ENCODE peak calls at places on chromosomes 16 and 17, in ten cellular contexts. One of them, this sample, is unnamed.

GRCh38 chr17:76872221-76872873 is 4.1 kb downstream of the MGAT5B start:
- DNase-seq in omental fat pad: no peak
- DNase-seq in NCI-H460: peak
- DNase-seq in fibroblast of the conjunctiva: peak
- DNase-seq in activated naive CD4-positive, alpha-beta T cell treated with Interleukin-2 at 50 U/mL for 16 hours: no peak
- DNase-seq in tibial nerve: no peak
- DNase-seq in AG09319: peak
- DNase-seq in activated T-cell treated with anti-CD3 and anti-CD28 coated beads, Interleukin-2, amount 50 U/mL, for 72 hours: peak
- DNase-seq in HTR-8/SVneo: peak
- DNase-seq in Right ventricle myocardium superior: no peak
- DNase-seq in this sample: peak

GRCh38 chr16:370980-371728 is 816 bp upstream of the MRPL28 start:
- DNase-seq in NCI-H460: no peak
- DNase-seq in activated T-cell treated with anti-CD3 and anti-CD28 coated beads, Interleukin-2, amount 50 U/mL, for 72 hours: no peak
- DNase-seq in omental fat pad: no peak
- DNase-seq in activated naive CD4-positive, alpha-beta T cell treated with Interleukin-2 at 50 U/mL for 16 hours: no peak
- DNase-seq in tibial nerve: no peak
- DNase-seq in AG09319: no peak
- DNase-seq in Right ventricle myocardium superior: peak
- DNase-seq in fibroblast of the conjunctiva: no peak
- DNase-seq in HTR-8/SVneo: no peak
- DNase-seq in this sample: no peak

GRCh38 chr16:83717814-83718213 is 90.0 kb upstream of the HSBP1 start:
- DNase-seq in AG09319: peak
- DNase-seq in activated T-cell treated with anti-CD3 and anti-CD28 coated beads, Interleukin-2, amount 50 U/mL, for 72 hours: no peak
- DNase-seq in omental fat pad: no peak
- DNase-seq in fibroblast of the conjunctiva: no peak
- DNase-seq in Right ventricle myocardium superior: no peak
- DNase-seq in tibial nerve: no peak
- DNase-seq in NCI-H460: no peak
- DNase-seq in activated naive CD4-positive, alpha-beta T cell treated with Interleukin-2 at 50 U/mL for 16 hours: no peak
- DNase-seq in HTR-8/SVneo: peak
- DNase-seq in this sample: no peak

GRCh38 chr16:2023098-2023925 is 3.4 kb upstream of the NHERF2 start:
- DNase-seq in AG09319: peak
- DNase-seq in activated T-cell treated with anti-CD3 and anti-CD28 coated beads, Interleukin-2, amount 50 U/mL, for 72 hours: peak
- DNase-seq in NCI-H460: peak
- DNase-seq in fibroblast of the conjunctiva: peak
- DNase-seq in omental fat pad: peak
- DNase-seq in tibial nerve: peak
- DNase-seq in HTR-8/SVneo: peak
- DNase-seq in Right ventricle myocardium superior: peak
- DNase-seq in activated naive CD4-positive, alpha-beta T cell treated with Interleukin-2 at 50 U/mL for 16 hours: peak
- DNase-seq in this sample: no peak

GRCh38 chr16:88541831-88542230 is 28.4 kb upstream of the ZC3H18 start:
- DNase-seq in omental fat pad: no peak
- DNase-seq in activated naive CD4-positive, alpha-beta T cell treated with Interleukin-2 at 50 U/mL for 16 hours: no peak
- DNase-seq in activated T-cell treated with anti-CD3 and anti-CD28 coated beads, Interleukin-2, amount 50 U/mL, for 72 hours: no peak
- DNase-seq in NCI-H460: no peak
- DNase-seq in AG09319: no peak
- DNase-seq in Right ventricle myocardium superior: no peak
- DNase-seq in HTR-8/SVneo: no peak
- DNase-seq in tibial nerve: no peak
- DNase-seq in fibroblast of the conjunctiva: no peak
- DNase-seq in this sample: no peak

GRCh38 chr16:20803192-20803560 is 3.1 kb downstream of the ERI2 start:
- DNase-seq in Right ventricle myocardium superior: no peak
- DNase-seq in activated naive CD4-positive, alpha-beta T cell treated with Interleukin-2 at 50 U/mL for 16 hours: no peak
- DNase-seq in fibroblast of the conjunctiva: no peak
- DNase-seq in NCI-H460: no peak
- DNase-seq in AG09319: no peak
- DNase-seq in activated T-cell treated with anti-CD3 and anti-CD28 coated beads, Interleukin-2, amount 50 U/mL, for 72 hours: no peak
- DNase-seq in omental fat pad: no peak
- DNase-seq in tibial nerve: no peak
- DNase-seq in HTR-8/SVneo: no peak
- DNase-seq in this sample: no peak

GRCh38 chr16:80260906-80261311 is 279.9 kb upstream of the DYNLRB2 start:
- DNase-seq in Right ventricle myocardium superior: no peak
- DNase-seq in activated naive CD4-positive, alpha-beta T cell treated with Interleukin-2 at 50 U/mL for 16 hours: no peak
- DNase-seq in omental fat pad: no peak
- DNase-seq in HTR-8/SVneo: no peak
- DNase-seq in AG09319: no peak
- DNase-seq in NCI-H460: no peak
- DNase-seq in tibial nerve: no peak
- DNase-seq in activated T-cell treated with anti-CD3 and anti-CD28 coated beads, Interleukin-2, amount 50 U/mL, for 72 hours: no peak
- DNase-seq in fibroblast of the conjunctiva: no peak
- DNase-seq in this sample: no peak

GRCh38 chr16:68264128-68265077 is at the start of gene SLC7A6:
- DNase-seq in tibial nerve: peak
- DNase-seq in HTR-8/SVneo: peak
- DNase-seq in fibroblast of the conjunctiva: no peak
- DNase-seq in activated naive CD4-positive, alpha-beta T cell treated with Interleukin-2 at 50 U/mL for 16 hours: peak
- DNase-seq in activated T-cell treated with anti-CD3 and anti-CD28 coated beads, Interleukin-2, amount 50 U/mL, for 72 hours: peak
- DNase-seq in NCI-H460: peak
- DNase-seq in AG09319: no peak
- DNase-seq in Right ventricle myocardium superior: peak
- DNase-seq in omental fat pad: peak
- DNase-seq in this sample: no peak

GRCh38 chr16:68230956-68231355 is 5.0 kb downstream of the ESRP2 start:
- DNase-seq in NCI-H460: no peak
- DNase-seq in AG09319: no peak
- DNase-seq in HTR-8/SVneo: no peak
- DNase-seq in activated T-cell treated with anti-CD3 and anti-CD28 coated beads, Interleukin-2, amount 50 U/mL, for 72 hours: no peak
- DNase-seq in tibial nerve: no peak
- DNase-seq in Right ventricle myocardium superior: no peak
- DNase-seq in activated naive CD4-positive, alpha-beta T cell treated with Interleukin-2 at 50 U/mL for 16 hours: no peak
- DNase-seq in omental fat pad: no peak
- DNase-seq in fibroblast of the conjunctiva: no peak
- DNase-seq in this sample: no peak

GRCh38 chr17:43634681-43635125 is 27.0 kb downstream of the MEOX1 start:
- DNase-seq in fibroblast of the conjunctiva: no peak
- DNase-seq in NCI-H460: no peak
- DNase-seq in AG09319: no peak
- DNase-seq in omental fat pad: no peak
- DNase-seq in activated T-cell treated with anti-CD3 and anti-CD28 coated beads, Interleukin-2, amount 50 U/mL, for 72 hours: no peak
- DNase-seq in tibial nerve: no peak
- DNase-seq in activated naive CD4-positive, alpha-beta T cell treated with Interleukin-2 at 50 U/mL for 16 hours: no peak
- DNase-seq in HTR-8/SVneo: no peak
- DNase-seq in Right ventricle myocardium superior: peak
- DNase-seq in this sample: no peak

GRCh38 chr17:66954632-66955031 is 9.9 kb upstream of the CACNG4 start:
- DNase-seq in omental fat pad: no peak
- DNase-seq in AG09319: no peak
- DNase-seq in HTR-8/SVneo: no peak
- DNase-seq in tibial nerve: no peak
- DNase-seq in activated naive CD4-positive, alpha-beta T cell treated with Interleukin-2 at 50 U/mL for 16 hours: no peak
- DNase-seq in activated T-cell treated with anti-CD3 and anti-CD28 coated beads, Interleukin-2, amount 50 U/mL, for 72 hours: no peak
- DNase-seq in NCI-H460: no peak
- DNase-seq in Right ventricle myocardium superior: no peak
- DNase-seq in fibroblast of the conjunctiva: no peak
- DNase-seq in this sample: no peak

GRCh38 chr16:35911899-35912298 is 2452.5 kb downstream of the TP53TG3F start:
- DNase-seq in tibial nerve: no peak
- DNase-seq in NCI-H460: no peak
- DNase-seq in HTR-8/SVneo: no peak
- DNase-seq in activated T-cell treated with anti-CD3 and anti-CD28 coated beads, Interleukin-2, amount 50 U/mL, for 72 hours: no peak
- DNase-seq in fibroblast of the conjunctiva: no peak
- DNase-seq in activated naive CD4-positive, alpha-beta T cell treated with Interleukin-2 at 50 U/mL for 16 hours: no peak
- DNase-seq in omental fat pad: no peak
- DNase-seq in Right ventricle myocardium superior: no peak
- DNase-seq in AG09319: no peak
- DNase-seq in this sample: no peak

GRCh38 chr16:51630051-51630450 is 479.0 kb upstream of the SALL1 start:
- DNase-seq in NCI-H460: no peak
- DNase-seq in AG09319: no peak
- DNase-seq in fibroblast of the conjunctiva: no peak
- DNase-seq in tibial nerve: no peak
- DNase-seq in activated T-cell treated with anti-CD3 and anti-CD28 coated beads, Interleukin-2, amount 50 U/mL, for 72 hours: no peak
- DNase-seq in omental fat pad: no peak
- DNase-seq in activated naive CD4-positive, alpha-beta T cell treated with Interleukin-2 at 50 U/mL for 16 hours: no peak
- DNase-seq in Right ventricle myocardium superior: no peak
- DNase-seq in HTR-8/SVneo: no peak
- DNase-seq in this sample: no peak

GRCh38 chr17:68346448-68346847 is 55.2 kb downstream of the ARSG start:
- DNase-seq in NCI-H460: no peak
- DNase-seq in activated naive CD4-positive, alpha-beta T cell treated with Interleukin-2 at 50 U/mL for 16 hours: peak
- DNase-seq in activated T-cell treated with anti-CD3 and anti-CD28 coated beads, Interleukin-2, amount 50 U/mL, for 72 hours: peak
- DNase-seq in HTR-8/SVneo: no peak
- DNase-seq in fibroblast of the conjunctiva: no peak
- DNase-seq in AG09319: no peak
- DNase-seq in omental fat pad: no peak
- DNase-seq in tibial nerve: peak
- DNase-seq in Right ventricle myocardium superior: peak
- DNase-seq in this sample: no peak

GRCh38 chr17:59791603-59792457 is 84.4 kb downstream of the VMP1 start:
- DNase-seq in activated naive CD4-positive, alpha-beta T cell treated with Interleukin-2 at 50 U/mL for 16 hours: no peak
- DNase-seq in HTR-8/SVneo: no peak
- DNase-seq in fibroblast of the conjunctiva: no peak
- DNase-seq in NCI-H460: no peak
- DNase-seq in tibial nerve: no peak
- DNase-seq in Right ventricle myocardium superior: no peak
- DNase-seq in omental fat pad: no peak
- DNase-seq in AG09319: no peak
- DNase-seq in activated T-cell treated with anti-CD3 and anti-CD28 coated beads, Interleukin-2, amount 50 U/mL, for 72 hours: no peak
- DNase-seq in this sample: no peak

GRCh38 chr16:56203052-56203451 is 11.8 kb downstream of the GNAO1 start:
- DNase-seq in omental fat pad: no peak
- DNase-seq in NCI-H460: peak
- DNase-seq in Right ventricle myocardium superior: peak
- DNase-seq in activated T-cell treated with anti-CD3 and anti-CD28 coated beads, Interleukin-2, amount 50 U/mL, for 72 hours: peak
- DNase-seq in fibroblast of the conjunctiva: no peak
- DNase-seq in activated naive CD4-positive, alpha-beta T cell treated with Interleukin-2 at 50 U/mL for 16 hours: peak
- DNase-seq in HTR-8/SVneo: peak
- DNase-seq in AG09319: no peak
- DNase-seq in tibial nerve: no peak
- DNase-seq in this sample: no peak

GRCh38 chr17:10172241-10172741 is 26.1 kb downstream of the GAS7 start:
- DNase-seq in HTR-8/SVneo: peak
- DNase-seq in NCI-H460: no peak
- DNase-seq in activated naive CD4-positive, alpha-beta T cell treated with Interleukin-2 at 50 U/mL for 16 hours: no peak
- DNase-seq in fibroblast of the conjunctiva: no peak
- DNase-seq in Right ventricle myocardium superior: no peak
- DNase-seq in AG09319: no peak
- DNase-seq in omental fat pad: no peak
- DNase-seq in tibial nerve: no peak
- DNase-seq in activated T-cell treated with anti-CD3 and anti-CD28 coated beads, Interleukin-2, amount 50 U/mL, for 72 hours: no peak
- DNase-seq in this sample: no peak

GRCh38 chr17:78137392-78138203 is 7.0 kb downstream of the TMC8 start:
- DNase-seq in HTR-8/SVneo: no peak
- DNase-seq in omental fat pad: no peak
- DNase-seq in Right ventricle myocardium superior: no peak
- DNase-seq in fibroblast of the conjunctiva: no peak
- DNase-seq in activated T-cell treated with anti-CD3 and anti-CD28 coated beads, Interleukin-2, amount 50 U/mL, for 72 hours: peak
- DNase-seq in tibial nerve: no peak
- DNase-seq in NCI-H460: no peak
- DNase-seq in activated naive CD4-positive, alpha-beta T cell treated with Interleukin-2 at 50 U/mL for 16 hours: peak
- DNase-seq in AG09319: no peak
- DNase-seq in this sample: no peak

GRCh38 chr16:27852681-27853080 is 210.8 kb downstream of the GSG1L start:
- DNase-seq in activated T-cell treated with anti-CD3 and anti-CD28 coated beads, Interleukin-2, amount 50 U/mL, for 72 hours: no peak
- DNase-seq in fibroblast of the conjunctiva: no peak
- DNase-seq in Right ventricle myocardium superior: no peak
- DNase-seq in AG09319: no peak
- DNase-seq in omental fat pad: no peak
- DNase-seq in tibial nerve: no peak
- DNase-seq in activated naive CD4-positive, alpha-beta T cell treated with Interleukin-2 at 50 U/mL for 16 hours: no peak
- DNase-seq in NCI-H460: no peak
- DNase-seq in HTR-8/SVneo: no peak
- DNase-seq in this sample: no peak